ENCODE peak calls at places on chromosomes 2 and 18, in five cellular contexts. G is AG04450, E is ascending aorta, W is dorsolateral prefrontal cortex, Y is prostate gland. J is an unnamed sample.

GRCh38 chr18:49487711-49488310 is 777 bp upstream of the C18orf32 start:
- DNase-seq in W (no peak), G (no peak), Y (no peak), E (no peak), J (no peak)

GRCh38 chr2:113277474-113278072 is 1.1 kb downstream of the PAX8 start:
- DNase-seq in G (no peak), E (no peak), Y (no peak), W (no peak), J (no peak)

GRCh38 chr2:42777883-42778805 is 14.2 kb upstream of the OXER1 start:
- DNase-seq in W (no peak), Y (no peak), G (no peak), E (peak; percentile 79), J (no peak)

GRCh38 chr2:19187323-19188020 is 171.0 kb downstream of the OSR1 start:
- DNase-seq in G (no peak), W (no peak), E (no peak), Y (no peak), J (no peak)

GRCh38 chr2:98912957-98913915 is 22.8 kb downstream of the CRACDL start:
- DNase-seq in G (no peak), W (no peak), E (no peak), Y (no peak), J (no peak)

GRCh38 chr2:170815746-170816498 is 765 bp upstream of the GAD1 start:
- DNase-seq in Y (peak; percentile 64), W (peak; percentile 50), E (no peak), G (no peak), J (no peak)

GRCh38 chr18:52617931-52618330 is 277.9 kb downstream of the DCC start:
- DNase-seq in Y (no peak), E (no peak), W (no peak), G (peak; percentile 1), J (no peak)

GRCh38 chr18:50405582-50406271 is 30.9 kb downstream of the SKA1 start:
- DNase-seq in Y (peak; percentile 45), E (no peak), G (no peak), W (no peak), J (no peak)

GRCh38 chr2:888906-889566 is 61.6 kb upstream of the SNTG2 start:
- DNase-seq in E (peak; percentile 45), W (no peak), G (no peak), Y (no peak), J (no peak)

GRCh38 chr2:95061601-95062183 is 36.2 kb downstream of the MAL start:
- DNase-seq in W (no peak), E (peak; percentile 40), Y (no peak), G (no peak), J (no peak)

GRCh38 chr2:218898109-218898878 is 17.6 kb downstream of the WNT10A start:
- DNase-seq in G (no peak), Y (peak; percentile 48), W (peak; percentile 72), E (peak; percentile 80), J (no peak)

GRCh38 chr2:168220971-168221819 is 26.2 kb downstream of the STK39 start:
- DNase-seq in Y (no peak), W (no peak), G (no peak), E (no peak), J (no peak)

GRCh38 chr2:44168684-44169154 is at the start of gene PPM1B:
- DNase-seq in G (no peak), W (peak; percentile 100), Y (peak; percentile 99), E (peak; percentile 100), J (no peak)

GRCh38 chr2:226873051-226873620 is 37.3 kb downstream of the RHBDD1 start:
- DNase-seq in Y (no peak), W (no peak), E (no peak), G (no peak), J (no peak)

GRCh38 chr18:69951182-69951581 is 3.5 kb upstream of the CD226 start:
- DNase-seq in E (no peak), G (no peak), Y (no peak), W (no peak), J (no peak)

GRCh38 chr2:100744589-100744988 is 75.3 kb upstream of the NPAS2 start:
- DNase-seq in G (no peak), W (no peak), E (no peak), Y (no peak), J (no peak)

GRCh38 chr2:55099493-55099877 is 49.2 kb upstream of the RTN4 start:
- DNase-seq in Y (no peak), W (no peak), E (no peak), G (no peak), J (no peak)

GRCh38 chr2:181678033-181678586 is 2.2 kb downstream of the NEUROD1 start:
- DNase-seq in G (peak; percentile 50), W (peak; percentile 44), E (no peak), Y (peak; percentile 35), J (no peak)

GRCh38 chr2:217993817-217994459 is 8.9 kb downstream of the TNS1 start:
- DNase-seq in Y (no peak), W (no peak), E (peak; percentile 88), G (no peak), J (no peak)

GRCh38 chr2:193267496-193268002 is 1072.8 kb upstream of the TMEFF2 start:
- DNase-seq in Y (no peak), W (no peak), G (no peak), E (no peak), J (no peak)

GRCh38 chr2:105243961-105244360 is 2.4 kb downstream of the GPR45 start:
- DNase-seq in G (no peak), Y (no peak), W (no peak), E (no peak), J (no peak)

GRCh38 chr2:48551548-48551947 is 21.6 kb downstream of the STON1 start:
- DNase-seq in W (no peak), G (no peak), Y (peak; percentile 81), E (peak; percentile 59), J (no peak)

GRCh38 chr2:64910972-64911433 is 78.2 kb upstream of the SLC1A4 start:
- DNase-seq in Y (no peak), E (no peak), G (no peak), W (no peak), J (no peak)

GRCh38 chr18:48662021-48662661 is 123.3 kb downstream of the CTIF start:
- DNase-seq in Y (peak; percentile 58), W (no peak), G (peak; percentile 42), E (peak; percentile 64), J (no peak)

GRCh38 chr2:175557810-175558377 is 376.4 kb upstream of the ATP5MC3 start:
- DNase-seq in G (no peak), W (no peak), Y (no peak), E (no peak), J (no peak)

GRCh38 chr2:73112913-73113633 is at the start of gene RAB11FIP5:
- DNase-seq in Y (peak; percentile 74), E (peak; percentile 90), W (peak; percentile 89), G (peak; percentile 55), J (peak; percentile 47)
- H3K27ac ChIP-seq in Y (peak within 1 kb of the TSS; percentile 90), E (peak within 1 kb of the TSS; percentile 98), W (peak within 1 kb of the TSS; percentile 54), G (peak within 1 kb of the TSS; percentile 99), J (peak within 1 kb of the TSS; percentile 98)

DNA sequence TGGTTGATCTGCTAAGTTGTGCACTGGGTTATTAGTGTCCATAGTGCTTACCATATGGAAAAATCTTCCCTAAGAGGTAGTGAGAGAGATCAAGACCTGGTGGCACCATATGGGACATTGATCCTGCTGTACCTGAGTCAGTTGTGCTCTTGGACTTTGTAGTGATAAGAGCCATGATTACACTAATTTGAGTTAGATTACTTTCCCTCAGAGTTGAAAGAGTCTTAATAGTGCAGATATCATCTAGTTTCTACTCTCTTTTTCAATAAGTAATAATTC is 114.2 kb downstream of the KCNE4 start:
- DNase-seq in W (no peak), Y (no peak), G (no peak), E (no peak), J (no peak)
- H3K27ac ChIP-seq in W (no peak overlapping the region), Y (no peak overlapping the region), G (no peak overlapping the region), E (no peak overlapping the region), J (no peak overlapping the region)

GRCh38 chr2:239225921-239226561 is 174.8 kb downstream of the HDAC4 start:
- DNase-seq in W (peak; percentile 54), E (peak; percentile 65), G (peak; percentile 60), Y (no peak), J (no peak)
- H3K27ac ChIP-seq in W (peak overlapping the region; percentile 83), E (peak overlapping the region; percentile 96), G (peak overlapping the region; percentile 74), Y (peak overlapping the region; percentile 40), J (peak overlapping the region; percentile 67)

DNA sequence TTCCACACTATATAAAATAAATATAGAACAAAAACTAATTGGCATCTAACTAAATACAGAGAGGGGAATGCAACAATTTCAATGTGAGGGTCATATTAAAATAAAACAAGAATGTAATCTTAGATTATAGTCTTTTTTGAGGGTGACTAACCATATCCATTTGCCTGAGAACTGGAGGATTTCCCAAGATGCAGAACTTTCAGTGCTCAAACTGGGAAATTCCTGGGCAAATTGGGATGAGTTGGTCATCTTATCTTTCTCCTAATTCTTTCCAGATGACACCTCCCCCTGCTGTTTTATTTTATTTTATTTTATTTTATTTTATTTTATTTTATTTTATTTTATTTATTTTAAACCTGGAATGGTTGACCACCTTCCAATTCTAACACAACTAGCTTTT is 846.2 kb downstream of the SLC4A3 start:
- DNase-seq in Y (no peak), G (no peak), W (no peak), E (no peak), J (no peak)
- H3K27ac ChIP-seq in Y (no peak overlapping the region), G (no peak overlapping the region), W (no peak overlapping the region), E (no peak overlapping the region), J (no peak overlapping the region)

GRCh38 chr2:101860157-101860556 is 131.6 kb upstream of the IL1R2 start:
- DNase-seq in G (no peak), E (no peak), Y (no peak), W (no peak), J (no peak)

GRCh38 chr2:101858910-101859309 is 132.8 kb upstream of the IL1R2 start:
- DNase-seq in W (no peak), G (no peak), E (no peak), Y (no peak), J (no peak)

GRCh38 chr2:101859604-101860003 is 132.2 kb upstream of the IL1R2 start:
- DNase-seq in W (no peak), Y (no peak), E (no peak), G (no peak), J (no peak)

GRCh38 chr2:101855776-101856175 is 136.0 kb upstream of the IL1R2 start:
- DNase-seq in E (no peak), W (no peak), G (no peak), Y (no peak), J (no peak)

DNA sequence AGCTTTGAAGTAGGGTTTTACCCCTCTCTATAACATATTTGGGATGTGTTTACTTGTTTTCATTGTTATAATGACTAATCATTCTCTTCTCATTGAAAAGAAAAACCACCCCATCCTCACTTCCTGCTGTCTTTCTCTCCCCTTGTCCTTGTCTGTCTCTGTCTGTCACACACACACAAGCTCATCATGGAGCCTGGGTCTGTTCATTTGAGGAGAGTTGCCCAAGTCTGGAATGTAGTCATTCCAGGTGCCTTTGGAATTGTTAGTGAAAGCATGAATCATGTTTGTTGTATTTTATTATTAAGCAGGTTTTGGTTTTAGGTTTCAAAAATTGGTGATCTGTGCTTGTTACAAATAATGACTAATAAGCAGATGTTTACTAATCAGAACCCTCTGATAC is 133.5 kb upstream of the IL1R2 start:
- DNase-seq in G (no peak), W (no peak), E (no peak), Y (no peak), J (no peak)
- H3K27ac ChIP-seq in G (no peak overlapping the region), W (no peak overlapping the region), E (no peak overlapping the region), Y (no peak overlapping the region), J (no peak overlapping the region)

GRCh38 chr2:121570665-121571055 is 40.0 kb downstream of the RNU4ATAC start:
- DNase-seq in W (no peak), E (no peak), G (no peak), Y (no peak), J (no peak)
- H3K27ac ChIP-seq in W (no peak overlapping the region), E (no peak overlapping the region), G (no peak overlapping the region), Y (no peak overlapping the region), J (no peak overlapping the region)

J was measured in thoracic aorta.